ENCODE peak calls at places on chromosomes 6 and 20, in four cellular contexts. Y, Z, T and X are unnamed samples.

GRCh38 chr20:59422911-59423520 is 122.6 kb downstream of the EDN3 start:
- DNase-seq in T (no peak), Z (no peak), Y (no peak), X (no peak)

GRCh38 chr6:122476131-122476530 is 4.5 kb upstream of the SERINC1 start:
- DNase-seq in Z (no peak), Y (no peak), T (no peak), X (no peak)

GRCh38 chr20:38228436-38228835 is 32.1 kb downstream of the KIAA1755 start:
- DNase-seq in Z (no peak), T (no peak), Y (no peak), X (no peak)

GRCh38 chr6:133108377-133108776 is 132.8 kb upstream of the EYA4 start:
- DNase-seq in Z (no peak), T (no peak), Y (no peak), X (no peak)

GRCh38 chr6:132530293-132530974 is 7.6 kb upstream of the TAAR9 start:
- DNase-seq in Y (no peak), Z (peak), T (peak), X (peak)

GRCh38 chr20:6976535-6976934 is 209.0 kb downstream of the BMP2 start:
- DNase-seq in T (no peak), Z (no peak), Y (no peak), X (no peak)

GRCh38 chr6:139416146-139416545 is 41.7 kb upstream of the CITED2 start:
- DNase-seq in Z (no peak), T (no peak), Y (no peak), X (no peak)

GRCh38 chr6:24838081-24838480 is 39.4 kb upstream of the ARMH2 start:
- DNase-seq in Z (no peak), T (no peak), Y (no peak), X (no peak)

GRCh38 chr20:17806739-17807441 is 107.1 kb downstream of the BANF2 start:
- DNase-seq in T (peak), Y (peak), Z (peak), X (no peak)

GRCh38 chr6:91243436-91243835 is 656.6 kb upstream of the MAP3K7 start:
- DNase-seq in Z (no peak), Y (no peak), T (no peak), X (no peak)

GRCh38 chr6:98014791-98015201 is 731.8 kb upstream of the MMS22L start:
- DNase-seq in Y (no peak), Z (no peak), T (no peak), X (no peak)

GRCh38 chr20:24629668-24630067 is 160.2 kb downstream of the SYNDIG1 start:
- DNase-seq in T (no peak), Z (no peak), Y (no peak), X (no peak)

GRCh38 chr6:16136536-16137450 is 7.9 kb downstream of the MYLIP start:
- DNase-seq in Z (no peak), Y (no peak), T (no peak), X (no peak)

GRCh38 chr6:100257661-100258395 is 206.9 kb downstream of the SIM1 start:
- DNase-seq in Y (no peak), T (no peak), Z (no peak), X (no peak)

GRCh38 chr20:49608752-49609670 is 41.1 kb upstream of the PTGIS start:
- DNase-seq in Z (peak), T (peak), Y (peak), X (no peak)

GRCh38 chr6:144143878-144144277 is 6.4 kb upstream of the STX11 start:
- DNase-seq in T (no peak), Z (no peak), Y (no peak), X (no peak)

GRCh38 chr20:41169791-41170351 is 32.5 kb downstream of the PLCG1 start:
- DNase-seq in T (peak), Y (peak), Z (no peak), X (peak)

GRCh38 chr6:148492654-148493290 is 150.1 kb downstream of the SASH1 start:
- DNase-seq in Z (no peak), Y (no peak), T (no peak), X (no peak)

GRCh38 chr6:32614366-32615081 is 22.7 kb upstream of the HLA-DQA1 start:
- DNase-seq in T (no peak), Z (no peak), Y (no peak), X (no peak)

GRCh38 chr6:15023448-15023847 is 222.4 kb upstream of the JARID2 start:
- DNase-seq in Z (no peak), Y (no peak), T (no peak), X (no peak)

GRCh38 chr20:18738055-18738454 is 75.5 kb upstream of the SCP2D1 start:
- DNase-seq in T (no peak), Y (no peak), Z (no peak), X (no peak)

GRCh38 chr6:109456710-109457595 is 1.4 kb upstream of the MICAL1 start:
- DNase-seq in Z (peak), T (peak), Y (peak), X (no peak)

GRCh38 chr6:27237089-27237723 is 10.3 kb upstream of the PRSS16 start:
- DNase-seq in Z (no peak), T (no peak), Y (no peak), X (no peak)

GRCh38 chr6:40733290-40733689 is 146.1 kb upstream of the LRFN2 start:
- DNase-seq in T (no peak), Z (no peak), Y (no peak), X (no peak)

GRCh38 chr6:38113810-38114577 is 294.5 kb downstream of the ZFAND3 start:
- DNase-seq in Z (no peak), Y (no peak), T (no peak), X (no peak)

GRCh38 chr6:2085657-2086056 is 159.7 kb downstream of the GMDS start:
- DNase-seq in Z (no peak), Y (no peak), T (no peak), X (no peak)

GRCh38 chr6:104704191-104704590 is 155.5 kb downstream of the HACE1 start:
- DNase-seq in Y (no peak), T (no peak), Z (no peak), X (no peak)

DNA sequence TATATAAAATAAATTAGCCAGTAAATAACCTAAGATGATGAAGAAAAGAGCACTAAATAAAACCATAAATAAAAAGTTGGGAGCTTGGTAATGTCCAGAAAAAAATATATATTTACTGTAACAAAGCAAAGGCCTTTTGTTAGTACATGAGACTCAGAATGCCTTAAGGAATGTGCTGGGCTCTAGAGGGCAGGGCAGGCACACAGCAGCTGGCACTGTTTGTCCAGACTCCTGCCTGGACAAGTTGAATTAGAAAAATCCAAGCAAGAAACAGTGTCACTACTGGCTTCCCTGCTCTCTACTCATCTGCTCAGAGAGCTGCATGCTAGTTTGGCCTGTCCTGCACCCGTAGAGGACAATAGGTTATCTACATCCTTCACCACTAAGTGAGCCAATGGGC is 8.8 kb downstream of the DEFB129 start:
- DNase-seq in T (no peak), Z (no peak), Y (no peak), X (no peak)
- TF ChIP-seq CTCF in T (no peak), Z (no peak), Y (no peak), X (no peak)

DNA sequence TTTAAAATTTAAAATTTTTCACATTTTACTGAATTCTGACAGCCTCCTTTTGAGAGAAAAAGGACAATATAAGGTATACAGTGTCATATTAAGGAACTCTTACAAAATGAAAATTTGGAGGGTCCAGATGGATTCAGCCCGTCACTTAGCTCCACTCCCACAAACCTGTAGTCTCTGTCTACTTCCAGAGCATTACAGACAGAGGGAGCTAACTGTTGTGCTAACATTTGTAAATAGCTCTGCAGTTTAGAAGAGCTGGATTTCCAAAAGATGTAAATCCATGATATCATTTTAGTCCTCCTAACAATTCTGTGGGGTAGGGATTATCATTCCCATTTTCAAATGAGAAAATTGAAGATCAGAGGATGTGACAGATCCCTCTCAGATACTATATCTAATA is 16.1 kb upstream of the SERINC3 start:
- DNase-seq in T (no peak), Y (no peak), Z (no peak), X (no peak)
- TF ChIP-seq CTCF in T (peak), Y (no peak), Z (no peak), X (no peak)

DNA sequence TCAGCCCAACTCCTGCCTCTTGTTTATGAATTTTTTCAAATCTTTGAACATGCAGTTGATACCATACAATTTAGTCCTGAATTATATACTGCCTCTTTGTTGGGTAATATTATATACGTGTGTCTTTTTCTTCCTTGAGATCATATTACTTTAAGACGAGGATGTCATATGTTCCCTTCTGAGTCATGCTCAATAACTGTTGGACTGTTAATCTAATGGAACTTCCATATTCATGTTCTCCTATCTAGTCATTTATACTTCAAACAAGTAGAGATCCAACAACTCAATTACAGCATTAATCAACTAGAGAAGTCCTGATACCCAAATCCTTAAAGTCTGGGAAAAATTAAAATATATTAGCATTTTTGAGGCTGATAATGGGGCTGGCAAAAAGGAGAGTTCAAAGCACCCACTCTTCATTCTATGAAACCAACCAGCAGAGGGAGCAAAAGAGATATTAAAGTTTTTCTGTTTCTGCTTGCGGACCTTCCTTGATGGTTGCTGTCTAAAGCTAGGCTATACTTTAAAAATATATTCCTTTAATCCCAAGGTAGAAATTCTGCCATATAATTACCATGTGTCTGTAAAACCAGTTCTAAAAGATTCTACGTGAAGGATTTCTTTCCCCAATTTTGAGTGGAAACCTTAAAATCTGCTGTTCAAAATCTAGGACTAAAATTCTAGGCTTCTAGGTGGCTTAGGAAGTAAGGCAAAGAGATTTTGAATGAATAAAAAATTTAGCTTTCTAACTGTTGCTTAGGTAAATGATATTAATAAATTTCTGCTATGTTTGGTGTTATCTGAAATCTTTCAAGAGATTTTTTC is 498.9 kb downstream of the BCKDHB start:
- DNase-seq in Y (no peak), T (no peak), Z (no peak), X (no peak)
- TF ChIP-seq CTCF in Y (peak), T (peak), Z (no peak), X (no peak)

GRCh38 chr6:69487688-69488087 is 309.1 kb downstream of the LMBRD1 start:
- DNase-seq in Z (no peak), Y (no peak), T (no peak), X (no peak)
- TF ChIP-seq CTCF in Z (no peak), Y (no peak), T (no peak), X (no peak)

GRCh38 chr6:159590794-159591193 is 102.2 kb downstream of the SOD2 start:
- DNase-seq in Z (no peak), T (no peak), Y (no peak), X (no peak)

GRCh38 chr6:159594106-159594749 is 98.8 kb downstream of the SOD2 start:
- DNase-seq in T (no peak), Y (no peak), Z (no peak), X (no peak)

GRCh38 chr6:159594750-159595117 is 98.3 kb downstream of the SOD2 start:
- DNase-seq in Z (no peak), T (no peak), Y (no peak), X (no peak)

GRCh38 chr6:159595173-159595572 is 97.9 kb downstream of the SOD2 start:
- DNase-seq in T (no peak), Y (no peak), Z (no peak), X (no peak)
- TF ChIP-seq CTCF in T (no peak), Y (no peak), Z (no peak), X (no peak)

GRCh38 chr20:33897313-33897912 is 86.3 kb downstream of the CHMP4B start:
- DNase-seq in Z (no peak), Y (no peak), T (no peak), X (no peak)
- TF ChIP-seq CTCF in Z (no peak), Y (no peak), T (no peak), X (no peak)

GRCh38 chr6:116266803-116267202 is 12.9 kb downstream of the TSPYL1 start:
- DNase-seq in Y (no peak), Z (no peak), T (no peak), X (no peak)

GRCh38 chr6:116268589-116269293 is 11.0 kb downstream of the TSPYL1 start:
- DNase-seq in T (no peak), Y (no peak), Z (no peak), X (no peak)

GRCh38 chr6:116263353-116263752 is 9.5 kb upstream of the TSPYL4 start:
- DNase-seq in T (no peak), Y (no peak), Z (no peak), X (no peak)

GRCh38 chr6:116267879-116268588 is 11.7 kb downstream of the TSPYL1 start:
- DNase-seq in Z (no peak), Y (no peak), T (no peak), X (no peak)

DNA sequence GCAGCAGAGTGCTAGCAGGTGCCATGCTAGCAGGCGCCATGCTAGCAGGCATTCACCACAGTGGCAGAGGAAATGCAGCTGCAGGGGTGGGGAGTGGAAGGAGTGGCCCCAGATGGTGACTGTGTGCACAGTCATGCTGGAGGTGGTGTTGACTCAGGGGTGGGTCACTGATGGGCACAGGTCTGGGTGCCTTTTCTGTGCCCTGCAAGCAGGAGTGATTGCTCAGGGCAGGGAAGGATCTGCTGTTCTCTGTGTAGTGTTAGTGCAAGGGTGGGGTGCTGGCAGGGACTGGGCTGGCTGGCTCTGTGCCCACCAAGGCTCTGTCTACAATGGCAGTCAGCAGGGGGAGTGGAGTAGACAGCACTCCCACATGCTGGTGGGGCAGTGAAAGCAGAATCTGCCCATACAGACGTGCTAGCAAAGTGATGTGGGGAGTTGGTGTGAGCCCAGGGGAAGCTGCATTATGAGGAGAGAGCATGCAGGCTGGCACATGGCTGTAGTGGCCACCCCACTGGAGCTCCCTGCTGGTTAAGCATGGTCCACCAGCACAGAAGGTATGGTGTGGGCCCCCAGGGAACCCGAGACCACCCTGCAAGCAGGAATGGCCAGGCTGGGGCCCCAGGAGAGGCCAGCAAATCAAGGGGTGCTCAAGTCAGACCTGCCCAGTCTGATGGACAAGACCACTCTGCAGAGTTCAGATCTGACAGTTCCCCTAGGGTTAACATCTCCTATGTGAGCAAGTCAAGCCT is 11.4 kb upstream of the TSPYL4 start:
- DNase-seq in Z (no peak), Y (no peak), T (no peak), X (no peak)
- TF ChIP-seq CTCF in Z (no peak), Y (no peak), T (no peak), X (no peak)

DNA sequence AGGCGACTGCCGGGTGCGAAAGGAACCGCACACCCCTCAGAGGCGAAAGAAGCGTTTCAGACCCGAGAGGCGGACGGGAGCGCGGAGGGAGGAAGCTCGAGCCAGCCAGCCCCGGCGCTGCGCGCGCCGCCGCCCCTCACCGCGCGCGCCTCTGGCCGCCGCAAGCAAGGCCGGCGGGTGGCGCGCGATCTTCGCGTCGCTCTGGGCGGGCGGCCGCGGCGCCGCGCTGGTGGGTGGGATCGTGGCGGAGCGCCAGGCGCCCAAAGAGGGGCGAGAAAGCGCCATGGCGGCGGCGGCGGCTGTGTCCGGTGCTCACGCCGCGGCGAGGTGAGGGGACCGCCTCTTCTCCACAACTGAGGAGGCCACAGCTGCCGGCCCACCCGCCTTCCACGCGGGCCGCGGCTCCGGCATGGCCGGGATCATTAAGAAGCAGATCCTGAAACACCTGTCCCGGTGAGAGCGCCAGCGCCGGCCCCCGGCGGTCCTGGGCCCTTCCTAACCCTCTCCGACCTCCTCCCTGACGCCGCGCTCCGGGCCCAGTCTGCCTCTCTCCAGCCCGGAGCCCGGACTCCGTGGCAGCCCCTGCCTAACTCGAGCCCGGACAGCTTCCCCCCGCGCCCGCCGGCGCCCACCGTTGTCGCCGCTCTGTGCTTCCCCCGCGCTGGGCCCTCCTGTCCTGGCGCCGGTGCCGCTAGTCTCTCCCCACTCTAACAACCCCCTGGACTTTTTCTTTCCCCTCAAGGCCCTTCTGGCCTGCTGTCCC is at the start of gene BLTP3A:
- DNase-seq in Z (peak), T (peak), Y (peak), X (no peak)
- TF ChIP-seq CTCF in Z (no peak), T (no peak), Y (no peak), X (no peak)

GRCh38 chr6:54737247-54737646 is 109.3 kb upstream of the FAM83B start:
- DNase-seq in T (no peak), Z (no peak), Y (no peak), X (no peak)
- TF ChIP-seq CTCF in T (no peak), Z (no peak), Y (no peak), X (no peak)